ENCODE peak calls at places on chromosome 14, in eight cellular contexts. X, H, C, B, Y, V, F and N are unnamed samples.

GRCh38 chr14:93245764-93246420 is 38.8 kb downstream of the UBR7 start:
- DNase-seq in X (no peak), H (no peak), C (no peak), B (no peak), Y (no peak), V (no peak), F (no peak), N (no peak)

GRCh38 chr14:101351146-101351545 is 210.1 kb upstream of the DIO3 start:
- DNase-seq in X (no peak), H (no peak), C (no peak), B (no peak), Y (no peak), V (no peak), F (no peak), N (no peak)

GRCh38 chr14:44846232-44846824 is 115.4 kb downstream of the KLHL28 start:
- DNase-seq in X (no peak), H (no peak), C (peak; percentile 65), B (no peak), Y (no peak), V (no peak), F (peak; percentile 69), N (peak; percentile 39)

GRCh38 chr14:57478050-57478449 is 15.6 kb downstream of the CCDC198 start:
- DNase-seq in X (no peak), H (no peak), C (no peak), B (no peak), Y (no peak), V (no peak), F (no peak), N (no peak)

GRCh38 chr14:102930138-102930752 is 7.8 kb downstream of the AMN start:
- DNase-seq in X (no peak), H (no peak), C (no peak), B (no peak), Y (no peak), V (no peak), F (no peak), N (no peak)

GRCh38 chr14:67513631-67514108 is 19.4 kb upstream of the PLEKHH1 start:
- DNase-seq in X (no peak), H (no peak), C (no peak), B (peak; percentile 44), Y (peak; percentile 33), V (no peak), F (no peak), N (no peak)

GRCh38 chr14:73633517-73634332 is 11.1 kb upstream of the DNAL1 start:
- DNase-seq in X (peak; percentile 33), H (peak; percentile 78), C (peak; percentile 80), B (peak; percentile 74), Y (peak; percentile 69), V (peak; percentile 81), F (peak; percentile 85), N (peak; percentile 80)

GRCh38 chr14:24274101-24274543 is 2.7 kb upstream of the RABGGTA start:
- DNase-seq in X (no peak), H (no peak), C (peak; percentile 95), B (no peak), Y (no peak), V (no peak), F (no peak), N (peak; percentile 77)

GRCh38 chr14:83291716-83292115 is 1758.1 kb upstream of the SEL1L start:
- DNase-seq in X (no peak), H (no peak), C (peak; percentile 31), B (no peak), Y (no peak), V (no peak), F (peak; percentile 30), N (no peak)

GRCh38 chr14:52071675-52072074 is 2.8 kb upstream of the NID2 start:
- DNase-seq in X (no peak), H (no peak), C (no peak), B (no peak), Y (no peak), V (no peak), F (peak; percentile 68), N (no peak)

GRCh38 chr14:49550284-49551184 is 35.6 kb downstream of the RPS29 start:
- DNase-seq in X (no peak), H (no peak), C (no peak), B (no peak), Y (no peak), V (no peak), F (peak; percentile 44), N (no peak)

GRCh38 chr14:32711103-32711680 is 227.5 kb upstream of the NPAS3 start:
- DNase-seq in X (no peak), H (no peak), C (peak; percentile 56), B (peak; percentile 22), Y (no peak), V (no peak), F (peak; percentile 75), N (peak; percentile 34)

GRCh38 chr14:105501504-105502291 is 10.7 kb downstream of the TEDC1 start:
- DNase-seq in X (no peak), H (no peak), C (no peak), B (no peak), Y (no peak), V (peak; percentile 52), F (no peak), N (no peak)

GRCh38 chr14:20327005-20327869 is 5.8 kb downstream of the CCNB1IP1 start:
- DNase-seq in X (peak; percentile 14), H (no peak), C (peak; percentile 78), B (peak; percentile 33), Y (no peak), V (no peak), F (peak; percentile 82), N (peak; percentile 55)

GRCh38 chr14:39988939-39989338 is 556.7 kb upstream of the FBXO33 start:
- DNase-seq in X (no peak), H (no peak), C (peak; percentile 50), B (no peak), Y (no peak), V (no peak), F (peak; percentile 43), N (no peak)

GRCh38 chr14:83309211-83309610 is 1775.6 kb upstream of the SEL1L start:
- DNase-seq in X (no peak), H (no peak), C (no peak), B (no peak), Y (no peak), V (no peak), F (no peak), N (no peak)

GRCh38 chr14:68921666-68922065 is 57.4 kb downstream of the ACTN1 start:
- DNase-seq in X (no peak), H (no peak), C (no peak), B (no peak), Y (no peak), V (no peak), F (no peak), N (no peak)
- TF ChIP-seq CTCF in X (no peak), H (peak; percentile 7), C (no peak), B (no peak), Y (no peak), V (no peak), F (peak; percentile 31), N (no peak)

GRCh38 chr14:55355922-55356321 is 55.7 kb downstream of the ATG14 start:
- DNase-seq in X (no peak), H (no peak), C (no peak), B (no peak), Y (no peak), V (no peak), F (no peak), N (no peak)

GRCh38 chr14:55356913-55357312 is 54.7 kb downstream of the ATG14 start:
- DNase-seq in X (no peak), H (no peak), C (no peak), B (peak; percentile 50), Y (no peak), V (no peak), F (no peak), N (no peak)

GRCh38 chr14:55353686-55354467 is 57.8 kb downstream of the ATG14 start:
- DNase-seq in X (no peak), H (no peak), C (no peak), B (no peak), Y (no peak), V (no peak), F (no peak), N (no peak)

GRCh38 chr14:55352201-55352600 is 59.4 kb downstream of the ATG14 start:
- DNase-seq in X (no peak), H (no peak), C (no peak), B (no peak), Y (no peak), V (no peak), F (no peak), N (no peak)

DNA sequence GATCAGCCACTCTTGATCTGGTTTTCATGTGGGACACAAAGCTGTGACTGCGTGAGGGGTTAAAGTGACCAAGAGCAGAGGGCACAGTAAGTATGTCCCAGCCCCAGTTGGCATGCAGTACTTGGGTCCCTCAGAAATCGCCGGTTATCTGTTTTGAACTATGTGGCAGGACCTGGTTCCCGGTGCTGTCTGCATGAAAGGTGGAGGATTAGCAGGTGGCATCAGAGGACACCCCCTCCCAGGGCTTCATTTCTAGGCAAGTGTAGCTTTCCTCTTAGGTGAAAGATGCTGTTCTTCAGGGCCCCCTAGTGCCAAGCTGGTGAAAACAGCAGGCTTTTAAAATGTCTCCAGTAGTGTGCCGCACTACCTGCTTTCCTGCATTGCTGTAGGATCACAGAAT is 57.1 kb downstream of the ATG14 start:
- DNase-seq in X (peak; percentile 56), H (no peak), C (peak; percentile 55), B (peak; percentile 74), Y (peak; percentile 43), V (peak; percentile 67), F (peak; percentile 78), N (peak; percentile 63)
- TF ChIP-seq CTCF in X (peak; percentile 73), H (peak; percentile 69), C (peak; percentile 58), B (peak; percentile 52), Y (peak; percentile 73), V (peak; percentile 50), F (peak; percentile 87), N (peak; percentile 86)

DNA sequence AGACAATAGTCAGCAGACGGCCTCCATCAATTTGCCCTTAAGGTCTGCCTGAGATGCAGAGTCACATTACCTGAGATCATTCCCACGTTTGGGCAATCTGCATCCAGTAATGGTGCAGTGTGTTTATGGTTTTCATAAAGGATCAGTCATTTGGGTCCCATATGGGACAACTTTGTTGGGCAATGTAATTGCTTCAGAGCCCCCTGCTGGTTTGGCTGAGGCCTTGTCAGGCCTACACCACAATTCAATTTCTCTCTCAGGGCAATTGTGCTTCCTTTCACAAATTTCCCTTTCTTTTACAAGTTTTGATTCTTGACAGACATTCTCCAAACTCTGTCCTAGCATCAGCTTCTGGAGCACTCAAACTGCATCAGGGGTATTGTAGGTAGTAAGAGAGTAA is 191.2 kb upstream of the SSTR1 start:
- DNase-seq in X (no peak), H (no peak), C (no peak), B (no peak), Y (no peak), V (no peak), F (peak; percentile 9), N (no peak)
- TF ChIP-seq CTCF in X (no peak), H (no peak), C (no peak), B (no peak), Y (no peak), V (no peak), F (peak; percentile 49), N (peak; percentile 18)

DNA sequence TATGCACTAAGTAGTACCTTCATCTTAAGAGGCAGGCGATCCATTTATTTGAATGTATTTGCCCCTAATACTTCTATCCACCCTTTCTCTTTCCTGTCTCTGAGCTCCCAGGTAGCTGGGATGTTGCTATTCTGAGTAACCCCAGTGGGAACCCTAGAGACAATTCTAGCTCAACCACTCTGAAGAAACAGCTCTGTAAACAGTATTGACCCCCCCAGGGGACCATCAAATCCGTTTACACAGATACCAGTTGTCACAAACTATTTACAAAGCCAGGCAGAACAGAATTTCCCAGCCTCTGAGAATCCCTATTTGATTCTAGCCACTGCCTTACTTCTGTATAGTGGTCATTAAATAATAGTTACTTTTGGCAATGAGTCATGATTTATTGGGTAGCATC is 64.9 kb downstream of the MIPOL1 start:
- DNase-seq in X (no peak), H (no peak), C (no peak), B (no peak), Y (no peak), V (no peak), F (no peak), N (no peak)
- TF ChIP-seq CTCF in X (no peak), H (no peak), C (no peak), B (no peak), Y (no peak), V (no peak), F (no peak), N (no peak)